ENCODE peak calls at places on chromosomes 6 and 20, in ten cellular contexts. G is progenitor cell of endocrine pancreas; M is OCI-LY7; F is upper lobe of right lung; Y is adipocyte; E is LHCN-M2; B is HT1080; C is neural progenitor cell; J is H9; V is activated CD4-positive, alpha-beta T cell treated with anti-CD3 and anti-CD28 coated beads for 24 hours. X is an unnamed sample.

GRCh38 chr20:856361-856775 is 22.9 kb downstream of the FAM110A start:
- DNase-seq in G (no peak), J (no peak), C (no peak), Y (peak), F (peak), V (no peak), E (peak), B (peak), M (no peak), X (peak)

GRCh38 chr20:50464026-50464724 is 46.0 kb upstream of the PTPN1 start:
- DNase-seq in C (peak), M (peak), B (peak), G (peak), V (no peak), J (peak), E (peak), Y (peak), F (peak), X (no peak)

GRCh38 chr20:12978613-12979495 is 29.9 kb upstream of the SPTLC3 start:
- DNase-seq in M (no peak), C (no peak), Y (no peak), E (no peak), F (no peak), J (no peak), B (no peak), V (no peak), G (no peak), X (no peak)

GRCh38 chr6:134766497-134766896 is 183.4 kb downstream of the ALDH8A1 start:
- DNase-seq in Y (no peak), B (no peak), C (no peak), M (no peak), E (no peak), V (no peak), J (no peak), F (no peak), G (no peak), X (no peak)

GRCh38 chr6:9025223-9025622 is 589.9 kb upstream of the SLC35B3 start:
- DNase-seq in J (no peak), E (no peak), F (no peak), C (no peak), G (no peak), M (no peak), Y (no peak), B (no peak), V (no peak), X (no peak)

GRCh38 chr6:147248859-147249258 is 44.6 kb downstream of the STXBP5 start:
- DNase-seq in G (no peak), Y (no peak), E (no peak), C (peak), J (peak), B (no peak), F (no peak), V (no peak), M (no peak), X (no peak)

GRCh38 chr20:47230811-47231256 is 125.7 kb downstream of the ZMYND8 start:
- DNase-seq in F (no peak), B (no peak), M (no peak), E (no peak), Y (peak), C (no peak), V (no peak), J (no peak), G (no peak), X (peak)

GRCh38 chr6:151647871-151648639 is 154.2 kb downstream of the CCDC170 start:
- DNase-seq in J (peak), C (peak), F (no peak), G (no peak), V (no peak), Y (peak), E (peak), B (peak), M (peak), X (no peak)

GRCh38 chr6:68040312-68040778 is 594.7 kb upstream of the ADGRB3 start:
- DNase-seq in Y (no peak), V (no peak), F (no peak), M (no peak), J (peak), E (no peak), B (no peak), G (no peak), C (peak), X (no peak)

X was measured in stromal cell of bone marrow.